ENCODE peak calls at places on chromosomes 7 and 10, in four cellular contexts. One of them, this sample, is unnamed.

GRCh38 chr7:92827464-92827863 is 8.9 kb downstream of the CDK6 start:
- DNase-seq in EL: no peak
- DNase-seq in kidney epithelial cell: no peak
- DNase-seq in HEK293T: no peak
- DNase-seq in this sample: peak; percentile 61

GRCh38 chr10:93701903-93702277 is 502 bp downstream of the FRA10AC1 start:
- DNase-seq in kidney epithelial cell: no peak
- DNase-seq in EL: peak; percentile 57
- DNase-seq in HEK293T: peak; percentile 17
- DNase-seq in this sample: peak; percentile 69

GRCh38 chr7:4788627-4789189 is 13.3 kb downstream of the AP5Z1 start:
- DNase-seq in HEK293T: no peak
- DNase-seq in EL: no peak
- DNase-seq in kidney epithelial cell: no peak
- DNase-seq in this sample: no peak

GRCh38 chr10:126433351-126433750 is 45.1 kb upstream of the ADAM12 start:
- DNase-seq in EL: peak; percentile 43
- DNase-seq in kidney epithelial cell: peak; percentile 50
- DNase-seq in HEK293T: no peak
- DNase-seq in this sample: no peak

GRCh38 chr7:11294218-11294617 is 320.5 kb downstream of the PHF14 start:
- DNase-seq in HEK293T: no peak
- DNase-seq in kidney epithelial cell: no peak
- DNase-seq in EL: no peak
- DNase-seq in this sample: no peak

GRCh38 chr7:122307228-122307619 is 2.7 kb upstream of the FEZF1 start:
- DNase-seq in EL: no peak
- DNase-seq in HEK293T: no peak
- DNase-seq in kidney epithelial cell: no peak
- DNase-seq in this sample: no peak

GRCh38 chr10:130902929-130903328 is 408.6 kb downstream of the TCERG1L start:
- DNase-seq in HEK293T: no peak
- DNase-seq in EL: no peak
- DNase-seq in kidney epithelial cell: no peak
- DNase-seq in this sample: no peak

GRCh38 chr10:5968037-5968680 is 9.2 kb downstream of the IL15RA start:
- DNase-seq in kidney epithelial cell: no peak
- DNase-seq in EL: no peak
- DNase-seq in HEK293T: no peak
- DNase-seq in this sample: no peak

GRCh38 chr10:23373156-23373555 is 28.6 kb upstream of the C10orf67 start:
- DNase-seq in kidney epithelial cell: no peak
- DNase-seq in HEK293T: no peak
- DNase-seq in EL: peak; percentile 34
- DNase-seq in this sample: no peak

GRCh38 chr10:32077896-32078295 is 21.7 kb upstream of the KIF5B start:
- DNase-seq in EL: peak; percentile 89
- DNase-seq in HEK293T: no peak
- DNase-seq in kidney epithelial cell: no peak
- DNase-seq in this sample: peak; percentile 49

GRCh38 chr7:151410405-151411390 is 860 bp upstream of the WDR86 start:
- DNase-seq in kidney epithelial cell: no peak
- DNase-seq in HEK293T: no peak
- DNase-seq in EL: no peak
- DNase-seq in this sample: peak; percentile 37

GRCh38 chr10:63256047-63256773 is 123.1 kb downstream of the NRBF2 start:
- DNase-seq in kidney epithelial cell: no peak
- DNase-seq in HEK293T: no peak
- DNase-seq in EL: no peak
- DNase-seq in this sample: peak; percentile 66

GRCh38 chr10:101602767-101603398 is 14.8 kb downstream of the DPCD start:
- DNase-seq in HEK293T: peak; percentile 94
- DNase-seq in EL: peak; percentile 79
- DNase-seq in kidney epithelial cell: no peak
- DNase-seq in this sample: peak; percentile 69

GRCh38 chr10:120926611-120927010 is 75.4 kb downstream of the WDR11 start:
- DNase-seq in kidney epithelial cell: no peak
- DNase-seq in EL: no peak
- DNase-seq in HEK293T: no peak
- DNase-seq in this sample: no peak

GRCh38 chr7:43391518-43391917 is 191.4 kb upstream of the STK17A start:
- DNase-seq in HEK293T: no peak
- DNase-seq in kidney epithelial cell: no peak
- DNase-seq in EL: no peak
- DNase-seq in this sample: no peak

GRCh38 chr10:121927361-121927840 is 430 bp downstream of the ATE1 start:
- DNase-seq in HEK293T: peak; percentile 68
- DNase-seq in EL: peak; percentile 58
- DNase-seq in kidney epithelial cell: no peak
- DNase-seq in this sample: peak; percentile 63

GRCh38 chr10:35803046-35803445 is 160.9 kb upstream of the FZD8 start:
- DNase-seq in HEK293T: no peak
- DNase-seq in EL: no peak
- DNase-seq in kidney epithelial cell: no peak
- DNase-seq in this sample: no peak

GRCh38 chr10:85528318-85528652 is 838.3 kb downstream of the GRID1 start:
- DNase-seq in EL: no peak
- DNase-seq in kidney epithelial cell: no peak
- DNase-seq in HEK293T: no peak
- DNase-seq in this sample: no peak

GRCh38 chr10:75406158-75407065 is 4.8 kb upstream of the ZNF503 start:
- DNase-seq in EL: no peak
- DNase-seq in kidney epithelial cell: no peak
- DNase-seq in HEK293T: no peak
- DNase-seq in this sample: no peak

GRCh38 chr10:23314835-23315239 is 29.8 kb downstream of the C10orf67 start:
- DNase-seq in EL: peak; percentile 81
- DNase-seq in kidney epithelial cell: peak; percentile 73
- DNase-seq in HEK293T: peak; percentile 30
- DNase-seq in this sample: peak; percentile 85

GRCh38 chr10:38038107-38038931 is 27.8 kb downstream of the ZNF33A start:
- DNase-seq in HEK293T: no peak
- DNase-seq in kidney epithelial cell: no peak
- DNase-seq in EL: no peak
- DNase-seq in this sample: peak; percentile 40

GRCh38 chr7:78716876-78717275 is 736.6 kb downstream of the MAGI2 start:
- DNase-seq in HEK293T: no peak
- DNase-seq in kidney epithelial cell: no peak
- DNase-seq in EL: no peak
- DNase-seq in this sample: no peak

GRCh38 chr10:95445223-95445836 is 115.8 kb downstream of the SORBS1 start:
- DNase-seq in HEK293T: no peak
- DNase-seq in kidney epithelial cell: no peak
- DNase-seq in EL: peak; percentile 83
- DNase-seq in this sample: peak; percentile 63

GRCh38 chr10:105770813-105771212 is 1129.7 kb downstream of the SORCS3 start:
- DNase-seq in kidney epithelial cell: peak; percentile 65
- DNase-seq in HEK293T: no peak
- DNase-seq in EL: no peak
- DNase-seq in this sample: no peak

GRCh38 chr10:123911866-123912265 is 20.3 kb upstream of the CPXM2 start:
- DNase-seq in kidney epithelial cell: no peak
- DNase-seq in HEK293T: no peak
- DNase-seq in EL: no peak
- DNase-seq in this sample: no peak

GRCh38 chr10:79385804-79386531 is 38.7 kb downstream of the PPIF start:
- DNase-seq in EL: no peak
- DNase-seq in HEK293T: no peak
- DNase-seq in kidney epithelial cell: no peak
- DNase-seq in this sample: no peak

GRCh38 chr7:47940482-47941001 is 7.7 kb downstream of the PKD1L1 start:
- DNase-seq in EL: peak; percentile 87
- DNase-seq in kidney epithelial cell: no peak
- DNase-seq in HEK293T: no peak
- DNase-seq in this sample: peak; percentile 40

GRCh38 chr10:4138146-4138721 is 353.2 kb upstream of the KLF6 start:
- DNase-seq in HEK293T: no peak
- DNase-seq in kidney epithelial cell: no peak
- DNase-seq in EL: peak; percentile 21
- DNase-seq in this sample: no peak

GRCh38 chr10:79483948-79484347 is 28.4 kb upstream of the EIF5AL1 start:
- DNase-seq in EL: peak; percentile 88
- DNase-seq in kidney epithelial cell: no peak
- DNase-seq in HEK293T: no peak
- DNase-seq in this sample: no peak

GRCh38 chr10:128431083-128431482 is 304.9 kb upstream of the MKI67 start:
- DNase-seq in HEK293T: no peak
- DNase-seq in EL: no peak
- DNase-seq in kidney epithelial cell: no peak
- DNase-seq in this sample: no peak

GRCh38 chr7:74717889-74718288 is 55.9 kb upstream of the NCF1 start:
- DNase-seq in HEK293T: no peak
- DNase-seq in EL: no peak
- DNase-seq in kidney epithelial cell: no peak
- DNase-seq in this sample: no peak

GRCh38 chr10:114623661-114624294 is 34.3 kb downstream of the ABLIM1 start:
- DNase-seq in HEK293T: peak; percentile 26
- DNase-seq in kidney epithelial cell: no peak
- DNase-seq in EL: peak; percentile 93
- DNase-seq in this sample: peak; percentile 84

GRCh38 chr10:970311-971149 is 17.7 kb upstream of the GTPBP4 start:
- DNase-seq in HEK293T: no peak
- DNase-seq in kidney epithelial cell: no peak
- DNase-seq in EL: peak; percentile 18
- DNase-seq in this sample: peak; percentile 54

GRCh38 chr10:4081691-4082111 is 296.7 kb upstream of the KLF6 start:
- DNase-seq in HEK293T: no peak
- DNase-seq in kidney epithelial cell: no peak
- DNase-seq in EL: peak; percentile 57
- DNase-seq in this sample: no peak

GRCh38 chr7:155258233-155258575 is 39.5 kb upstream of the INSIG1 start:
- DNase-seq in EL: peak; percentile 85
- DNase-seq in kidney epithelial cell: peak; percentile 53
- DNase-seq in HEK293T: no peak
- DNase-seq in this sample: peak; percentile 79